ENCODE peak calls at places on chromosomes 5 and 9, in six cellular contexts. One of them, this sample, is unnamed.

GRCh38 chr9:13360188-13360587 is 80.7 kb upstream of the MPDZ start:
- DNase-seq in HL-60: no peak
- DNase-seq in foreskin fibroblast: no peak
- DNase-seq in suprapubic skin: no peak
- DNase-seq in heart left ventricle: no peak
- DNase-seq in left ventricle myocardium inferior: no peak
- DNase-seq in this sample: no peak

GRCh38 chr9:134231330-134231745 is 67.0 kb upstream of the RNU6ATAC start:
- DNase-seq in HL-60: no peak
- DNase-seq in foreskin fibroblast: no peak
- DNase-seq in suprapubic skin: no peak
- DNase-seq in heart left ventricle: no peak
- DNase-seq in left ventricle myocardium inferior: no peak
- DNase-seq in this sample: no peak

GRCh38 chr5:89047591-89047990 is 164.6 kb upstream of the MEF2C start:
- DNase-seq in HL-60: no peak
- DNase-seq in foreskin fibroblast: peak; percentile 29
- DNase-seq in suprapubic skin: no peak
- DNase-seq in heart left ventricle: no peak
- DNase-seq in left ventricle myocardium inferior: no peak
- DNase-seq in this sample: no peak

GRCh38 chr5:56668996-56669395 is 146.4 kb upstream of the MAP3K1 start:
- DNase-seq in HL-60: no peak
- DNase-seq in foreskin fibroblast: no peak
- DNase-seq in suprapubic skin: no peak
- DNase-seq in heart left ventricle: no peak
- DNase-seq in left ventricle myocardium inferior: no peak
- DNase-seq in this sample: no peak

GRCh38 chr9:96027271-96028131 is 152.0 kb downstream of the ERCC6L2 start:
- DNase-seq in HL-60: no peak
- DNase-seq in foreskin fibroblast: no peak
- DNase-seq in suprapubic skin: no peak
- DNase-seq in heart left ventricle: peak; percentile 37
- DNase-seq in left ventricle myocardium inferior: peak; percentile 33
- DNase-seq in this sample: no peak

GRCh38 chr5:177462021-177462670 is 11.3 kb downstream of the DBN1 start:
- DNase-seq in HL-60: peak; percentile 89
- DNase-seq in foreskin fibroblast: no peak
- DNase-seq in suprapubic skin: peak; percentile 76
- DNase-seq in heart left ventricle: peak; percentile 78
- DNase-seq in left ventricle myocardium inferior: peak; percentile 63
- DNase-seq in this sample: no peak

GRCh38 chr9:107738789-107739188 is 249.2 kb upstream of the KLF4 start:
- DNase-seq in HL-60: no peak
- DNase-seq in foreskin fibroblast: peak; percentile 65
- DNase-seq in suprapubic skin: no peak
- DNase-seq in heart left ventricle: no peak
- DNase-seq in left ventricle myocardium inferior: no peak
- DNase-seq in this sample: no peak

GRCh38 chr5:80747922-80748321 is 93.1 kb upstream of the DHFR start:
- DNase-seq in HL-60: no peak
- DNase-seq in foreskin fibroblast: no peak
- DNase-seq in suprapubic skin: no peak
- DNase-seq in heart left ventricle: no peak
- DNase-seq in left ventricle myocardium inferior: no peak
- DNase-seq in this sample: no peak

GRCh38 chr9:114271556-114272510 is 51.1 kb upstream of the ORM1 start:
- DNase-seq in HL-60: peak; percentile 12
- DNase-seq in foreskin fibroblast: no peak
- DNase-seq in suprapubic skin: peak; percentile 45
- DNase-seq in heart left ventricle: peak; percentile 60
- DNase-seq in left ventricle myocardium inferior: peak; percentile 48
- DNase-seq in this sample: peak; percentile 37

GRCh38 chr9:121213136-121213806 is 11.6 kb upstream of the RAB14 start:
- DNase-seq in HL-60: peak; percentile 88
- DNase-seq in foreskin fibroblast: peak; percentile 80
- DNase-seq in suprapubic skin: peak; percentile 93
- DNase-seq in heart left ventricle: peak; percentile 87
- DNase-seq in left ventricle myocardium inferior: peak; percentile 89
- DNase-seq in this sample: peak; percentile 85

GRCh38 chr9:15404171-15404570 is 18.5 kb upstream of the SNAPC3 start:
- DNase-seq in HL-60: no peak
- DNase-seq in foreskin fibroblast: no peak
- DNase-seq in suprapubic skin: no peak
- DNase-seq in heart left ventricle: no peak
- DNase-seq in left ventricle myocardium inferior: no peak
- DNase-seq in this sample: no peak

GRCh38 chr9:38707885-38708640 is 11.9 kb downstream of the FAM240B start:
- DNase-seq in HL-60: no peak
- DNase-seq in foreskin fibroblast: no peak
- DNase-seq in suprapubic skin: no peak
- DNase-seq in heart left ventricle: no peak
- DNase-seq in left ventricle myocardium inferior: no peak
- DNase-seq in this sample: no peak

GRCh38 chr5:89342106-89342876 is 459.3 kb upstream of the MEF2C start:
- DNase-seq in HL-60: no peak
- DNase-seq in foreskin fibroblast: peak; percentile 86
- DNase-seq in suprapubic skin: no peak
- DNase-seq in heart left ventricle: no peak
- DNase-seq in left ventricle myocardium inferior: no peak
- DNase-seq in this sample: no peak

GRCh38 chr5:218457-219289 is 553 bp downstream of the SDHA start:
- DNase-seq in HL-60: no peak
- DNase-seq in foreskin fibroblast: no peak
- DNase-seq in suprapubic skin: no peak
- DNase-seq in heart left ventricle: peak; percentile 54
- DNase-seq in left ventricle myocardium inferior: no peak
- DNase-seq in this sample: no peak

GRCh38 chr5:3678801-3679200 is 83.2 kb downstream of the IRX1 start:
- DNase-seq in HL-60: no peak
- DNase-seq in foreskin fibroblast: no peak
- DNase-seq in suprapubic skin: no peak
- DNase-seq in heart left ventricle: no peak
- DNase-seq in left ventricle myocardium inferior: no peak
- DNase-seq in this sample: no peak
- H3K4me3 ChIP-seq in HL-60: no peak overlapping the region
- H3K4me3 ChIP-seq in foreskin fibroblast: no peak overlapping the region
- H3K4me3 ChIP-seq in suprapubic skin: no peak overlapping the region
- H3K4me3 ChIP-seq in heart left ventricle: no peak overlapping the region
- H3K4me3 ChIP-seq in left ventricle myocardium inferior: no peak overlapping the region
- H3K4me3 ChIP-seq in this sample: no peak overlapping the region

GRCh38 chr9:21764736-21765245 is 37.6 kb upstream of the MTAP start:
- DNase-seq in HL-60: no peak
- DNase-seq in foreskin fibroblast: no peak
- DNase-seq in suprapubic skin: no peak
- DNase-seq in heart left ventricle: no peak
- DNase-seq in left ventricle myocardium inferior: no peak
- DNase-seq in this sample: no peak
- H3K4me3 ChIP-seq in HL-60: no peak overlapping the region
- H3K4me3 ChIP-seq in foreskin fibroblast: no peak overlapping the region
- H3K4me3 ChIP-seq in suprapubic skin: no peak overlapping the region
- H3K4me3 ChIP-seq in heart left ventricle: no peak overlapping the region
- H3K4me3 ChIP-seq in left ventricle myocardium inferior: no peak overlapping the region
- H3K4me3 ChIP-seq in this sample: no peak overlapping the region

GRCh38 chr9:73200694-73201432 is 49.2 kb downstream of the ANXA1 start:
- DNase-seq in HL-60: no peak
- DNase-seq in foreskin fibroblast: no peak
- DNase-seq in suprapubic skin: no peak
- DNase-seq in heart left ventricle: no peak
- DNase-seq in left ventricle myocardium inferior: no peak
- DNase-seq in this sample: peak; percentile 30
- H3K4me3 ChIP-seq in HL-60: no peak overlapping the region
- H3K4me3 ChIP-seq in foreskin fibroblast: no peak overlapping the region
- H3K4me3 ChIP-seq in suprapubic skin: no peak overlapping the region
- H3K4me3 ChIP-seq in heart left ventricle: no peak overlapping the region
- H3K4me3 ChIP-seq in left ventricle myocardium inferior: no peak overlapping the region
- H3K4me3 ChIP-seq in this sample: no peak overlapping the region

DNA sequence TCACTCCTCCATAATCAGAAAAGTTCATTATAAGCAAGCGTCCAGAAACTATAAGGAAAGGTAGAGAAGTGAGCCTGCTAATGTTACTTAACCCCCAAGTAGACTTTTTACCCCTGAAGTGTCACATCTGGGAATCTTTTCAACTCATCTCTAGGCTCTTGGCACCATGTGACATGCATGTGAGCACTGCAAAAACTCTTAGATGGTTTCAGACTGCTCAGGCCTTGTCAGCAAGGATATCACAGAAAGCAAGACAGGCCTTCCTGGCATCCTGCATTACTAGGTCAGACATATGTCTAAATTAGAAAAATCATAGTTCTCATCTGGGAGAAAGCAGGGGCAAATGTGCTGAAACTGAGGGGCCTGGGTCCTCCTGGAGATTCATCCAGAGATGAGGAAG is 18.8 kb downstream of the TMEM8B start:
- DNase-seq in HL-60: no peak
- DNase-seq in foreskin fibroblast: peak; percentile 10
- DNase-seq in suprapubic skin: no peak
- DNase-seq in heart left ventricle: no peak
- DNase-seq in left ventricle myocardium inferior: no peak
- DNase-seq in this sample: no peak
- H3K4me3 ChIP-seq in HL-60: no peak overlapping the region
- H3K4me3 ChIP-seq in foreskin fibroblast: no peak overlapping the region
- H3K4me3 ChIP-seq in suprapubic skin: no peak overlapping the region
- H3K4me3 ChIP-seq in heart left ventricle: no peak overlapping the region
- H3K4me3 ChIP-seq in left ventricle myocardium inferior: no peak overlapping the region
- H3K4me3 ChIP-seq in this sample: no peak overlapping the region

DNA sequence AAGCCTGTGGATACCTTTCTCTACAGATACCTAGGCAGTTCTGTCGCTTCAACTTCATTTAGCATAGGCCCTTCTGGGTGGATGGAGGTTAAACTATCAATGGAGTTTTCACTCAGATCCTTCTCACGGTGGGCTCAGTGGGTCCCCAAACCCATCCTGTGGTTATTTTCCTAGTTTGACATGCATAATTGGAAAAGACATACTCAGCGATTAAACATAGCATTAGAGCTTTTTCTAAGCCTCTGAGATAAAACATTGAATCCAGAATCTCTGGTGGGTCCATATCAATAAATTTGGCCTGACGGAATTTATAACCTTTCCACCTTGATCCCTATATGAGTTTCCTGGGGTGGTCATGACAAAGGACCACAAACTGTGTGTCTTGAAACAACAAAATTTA is 1.8 kb upstream of the OTULIN start:
- DNase-seq in HL-60: no peak
- DNase-seq in foreskin fibroblast: no peak
- DNase-seq in suprapubic skin: no peak
- DNase-seq in heart left ventricle: no peak
- DNase-seq in left ventricle myocardium inferior: no peak
- DNase-seq in this sample: no peak
- H3K4me3 ChIP-seq in HL-60: no peak overlapping the region
- H3K4me3 ChIP-seq in foreskin fibroblast: no peak overlapping the region
- H3K4me3 ChIP-seq in suprapubic skin: peak overlapping the region; percentile 87
- H3K4me3 ChIP-seq in heart left ventricle: no peak overlapping the region
- H3K4me3 ChIP-seq in left ventricle myocardium inferior: no peak overlapping the region
- H3K4me3 ChIP-seq in this sample: no peak overlapping the region

DNA sequence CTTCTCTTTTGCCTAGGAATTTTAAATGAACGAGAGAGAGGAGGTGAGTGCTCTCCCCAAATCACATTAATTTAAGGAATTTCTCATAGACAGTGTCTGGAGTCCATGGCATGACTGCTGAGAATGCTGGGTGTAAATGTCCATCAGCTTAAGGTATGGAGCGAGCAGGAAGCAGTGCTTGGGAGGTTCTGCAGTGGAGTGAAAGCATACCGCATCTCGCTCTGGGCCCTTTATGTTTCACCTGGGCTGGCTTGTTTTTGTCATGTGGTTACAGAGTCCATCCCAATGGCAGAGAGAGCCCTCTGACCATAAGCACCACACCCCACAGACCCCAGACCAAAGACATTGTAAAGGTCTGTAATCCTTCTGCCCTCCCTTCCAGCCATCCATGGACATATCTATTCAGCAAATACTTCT is 20.6 kb upstream of the TNFAIP8 start:
- DNase-seq in HL-60: no peak
- DNase-seq in foreskin fibroblast: no peak
- DNase-seq in suprapubic skin: no peak
- DNase-seq in heart left ventricle: no peak
- DNase-seq in left ventricle myocardium inferior: no peak
- DNase-seq in this sample: no peak
- H3K4me3 ChIP-seq in HL-60: no peak overlapping the region
- H3K4me3 ChIP-seq in foreskin fibroblast: no peak overlapping the region
- H3K4me3 ChIP-seq in suprapubic skin: peak overlapping the region; percentile 40
- H3K4me3 ChIP-seq in heart left ventricle: peak overlapping the region; percentile 43
- H3K4me3 ChIP-seq in left ventricle myocardium inferior: peak overlapping the region; percentile 59
- H3K4me3 ChIP-seq in this sample: no peak overlapping the region